ENCODE peak calls at places on chromosomes 2 and 18, in seven cellular contexts. Z is colonic mucosa, M is dorsolateral prefrontal cortex, N is lung, C is hepatocyte, H is adrenal gland, P is stomach. E is an unnamed sample.

GRCh38 chr2:205188516-205189138 is 493.7 kb upstream of the NRP2 start:
- DNase-seq in Z (peak; percentile 43), M (peak; percentile 61), N (peak; percentile 44), C (peak; percentile 48), H (peak; percentile 64), P (no peak), E (no peak)

GRCh38 chr2:172079838-172080640 is 5.3 kb upstream of the DLX1 start:
- DNase-seq in Z (no peak), M (no peak), N (no peak), C (no peak), H (no peak), P (no peak), E (no peak)

GRCh38 chr2:150919899-150920298 is 341.8 kb downstream of the RBM43 start:
- DNase-seq in Z (no peak), M (no peak), N (no peak), C (no peak), H (no peak), P (no peak), E (no peak)

GRCh38 chr2:101012706-101013181 is 10.7 kb downstream of the RPL31 start:
- DNase-seq in Z (peak; percentile 44), M (no peak), N (no peak), C (peak; percentile 63), H (peak; percentile 27), P (no peak), E (peak; percentile 41)

GRCh38 chr2:209648714-209649113 is 122.9 kb upstream of the UNC80 start:
- DNase-seq in Z (no peak), M (no peak), N (no peak), C (no peak), H (no peak), P (no peak), E (no peak)

GRCh38 chr2:173997269-173997668 is 32.1 kb upstream of the SP3 start:
- DNase-seq in Z (peak; percentile 64), M (no peak), N (peak; percentile 82), C (no peak), H (peak; percentile 55), P (peak; percentile 56), E (no peak)

GRCh38 chr2:205695460-205695979 is 13.2 kb downstream of the NRP2 start:
- DNase-seq in Z (no peak), M (no peak), N (no peak), C (no peak), H (no peak), P (no peak), E (no peak)

GRCh38 chr2:106552966-106553365 is 65.8 kb downstream of the CD8B2 start:
- DNase-seq in Z (no peak), M (no peak), N (no peak), C (no peak), H (no peak), P (no peak), E (no peak)

GRCh38 chr18:72762505-72763122 is 105.2 kb downstream of the NETO1 start:
- DNase-seq in Z (no peak), M (no peak), N (no peak), C (peak; percentile 75), H (no peak), P (no peak), E (no peak)

GRCh38 chr2:9398881-9399805 is 24.2 kb downstream of the ITGB1BP1 start:
- DNase-seq in Z (no peak), M (no peak), N (no peak), C (no peak), H (no peak), P (no peak), E (no peak)

GRCh38 chr18:55314031-55314430 is 274.0 kb downstream of the TCF4 start:
- DNase-seq in Z (no peak), M (no peak), N (no peak), C (no peak), H (no peak), P (no peak), E (no peak)

GRCh38 chr18:22935431-22935830 is 2.3 kb downstream of the RBBP8 start:
- DNase-seq in Z (no peak), M (no peak), N (no peak), C (no peak), H (no peak), P (no peak), E (no peak)

GRCh38 chr2:109125595-109126500 is 3.2 kb upstream of the SH3RF3 start:
- DNase-seq in Z (no peak), M (no peak), N (no peak), C (no peak), H (no peak), P (no peak), E (no peak)

GRCh38 chr2:17056236-17056635 is 390.6 kb upstream of the CYRIA start:
- DNase-seq in Z (no peak), M (no peak), N (no peak), C (no peak), H (no peak), P (no peak), E (no peak)

GRCh38 chr2:17057109-17058017 is 391.7 kb upstream of the CYRIA start:
- DNase-seq in Z (no peak), M (no peak), N (no peak), C (no peak), H (no peak), P (no peak), E (no peak)

DNA sequence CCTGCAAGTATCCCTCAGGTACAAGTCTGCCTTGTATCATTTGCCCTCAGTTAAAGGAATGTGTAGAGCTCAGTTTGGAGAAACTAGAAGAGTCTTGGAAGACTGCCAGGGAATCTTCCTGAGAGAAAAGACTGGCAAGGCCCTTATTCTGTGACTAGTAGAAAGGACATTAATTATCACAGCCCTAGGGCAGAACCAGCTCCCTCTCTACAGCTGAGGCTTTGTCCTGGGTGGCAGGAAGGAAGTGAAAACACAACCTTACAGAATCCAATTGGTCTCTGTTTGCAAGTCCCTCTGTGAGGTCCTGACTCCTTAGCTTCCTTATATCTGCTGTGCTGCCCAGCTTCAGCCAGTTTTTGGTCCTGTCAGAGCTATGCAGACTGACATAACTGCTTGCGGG is 385.9 kb upstream of the CYRIA start:
- DNase-seq in Z (no peak), M (no peak), N (no peak), C (no peak), H (no peak), P (no peak), E (no peak)
- H3K27ac ChIP-seq in Z (no peak overlapping the region), M (no peak overlapping the region), N (no peak overlapping the region), C (no peak overlapping the region), H (no peak overlapping the region), P (no peak overlapping the region), E (no peak overlapping the region)

GRCh38 chr2:240560084-240560479 is at the start of gene DUSP28:
- DNase-seq in Z (peak; percentile 93), M (peak; percentile 93), N (peak; percentile 92), C (peak; percentile 94), H (peak; percentile 95), P (peak; percentile 95), E (peak; percentile 84)
- TF ChIP-seq CTCF in Z (no peak), M (no peak), N (no peak), C (no peak), H (no peak), P (no peak), E (no peak)

DNA sequence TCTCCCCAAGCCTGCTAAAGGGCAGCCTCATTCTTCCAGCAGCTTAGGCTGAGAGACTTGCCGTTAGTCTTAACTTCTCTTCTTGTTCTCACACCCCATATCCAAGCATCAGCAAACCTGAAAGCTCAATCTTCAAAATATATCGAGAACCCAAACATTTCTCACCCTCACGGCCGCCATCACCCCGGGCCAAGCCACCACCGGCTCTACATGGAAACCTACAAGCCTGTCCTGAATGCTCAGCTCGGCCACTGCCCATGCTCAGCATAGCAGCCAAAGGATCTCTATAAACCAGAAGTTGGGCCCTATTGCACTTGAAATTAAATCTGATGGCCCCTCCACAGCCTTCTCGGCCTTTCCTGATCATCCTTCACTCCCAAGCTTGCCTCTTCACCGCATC is 2.1 kb downstream of the HS1BP3 start:
- DNase-seq in Z (no peak), M (no peak), N (no peak), C (no peak), H (no peak), P (no peak), E (no peak)
- H3K27ac ChIP-seq in Z (no peak overlapping the region), M (no peak overlapping the region), N (no peak overlapping the region), C (no peak overlapping the region), H (no peak overlapping the region), P (peak overlapping the region; percentile 98), E (no peak overlapping the region)

GRCh38 chr2:21317131-21317530 is 193.4 kb downstream of the TDRD15 start:
- DNase-seq in Z (peak; percentile 54), M (peak; percentile 66), N (peak; percentile 35), C (peak; percentile 76), H (peak; percentile 54), P (peak; percentile 50), E (no peak)
- TF ChIP-seq CTCF in Z (peak; percentile 64), M (peak; percentile 90), N (peak; percentile 28), C (peak; percentile 63), H (peak; percentile 68), P (peak; percentile 85), E (peak; percentile 21)

GRCh38 chr2:157874278-157874825 is 1.8 kb downstream of the ACVR1 start:
- DNase-seq in Z (no peak), M (peak; percentile 36), N (peak; percentile 32), C (no peak), H (peak; percentile 16), P (no peak), E (no peak)
- H3K27ac ChIP-seq in Z (peak overlapping the region; percentile 65), M (no peak overlapping the region), N (peak overlapping the region; percentile 94), C (peak overlapping the region; percentile 98), H (peak overlapping the region; percentile 98), P (peak overlapping the region; percentile 98), E (no peak overlapping the region)